ENCODE peak calls at places on chromosome 20, in seven cellular contexts. G is NCI-H2029, N is posterior vena cava, O is NCI-H460, D is heart right ventricle, P is non-pigmented ciliary epithelial cell, H is cardiac muscle cell. A is an unnamed sample.

GRCh38 chr20:24823176-24823575 is 125.9 kb upstream of the CST7 start:
- DNase-seq in G (no peak), N (peak), O (no peak), D (no peak), P (no peak), H (no peak), A (no peak)

GRCh38 chr20:45011108-45011526 is 44.8 kb downstream of the STK4 start:
- DNase-seq in G (peak), N (no peak), O (peak), D (peak), P (no peak), H (peak), A (peak)

GRCh38 chr20:10671221-10671849 is 2.5 kb downstream of the JAG1 start:
- DNase-seq in G (no peak), N (peak), O (peak), D (peak), P (no peak), H (peak), A (no peak)

GRCh38 chr20:33859157-33859695 is 48.1 kb downstream of the CHMP4B start:
- DNase-seq in G (no peak), N (no peak), O (no peak), D (no peak), P (no peak), H (peak), A (peak)

GRCh38 chr20:60512436-60512835 is 554.2 kb downstream of the CDH26 start:
- DNase-seq in G (no peak), N (no peak), O (peak), D (no peak), P (peak), H (peak), A (no peak)

GRCh38 chr20:50533061-50533460 is 22.9 kb downstream of the PTPN1 start:
- DNase-seq in G (no peak), N (no peak), O (no peak), D (no peak), P (no peak), H (no peak), A (no peak)

GRCh38 chr20:15317546-15318242 is 980.3 kb upstream of the FLRT3 start:
- DNase-seq in G (no peak), N (no peak), O (no peak), D (no peak), P (no peak), H (no peak), A (no peak)

GRCh38 chr20:60331688-60332300 is 373.6 kb downstream of the CDH26 start:
- DNase-seq in G (no peak), N (no peak), O (no peak), D (no peak), P (no peak), H (no peak), A (no peak)

GRCh38 chr20:8790442-8791074 is 278.3 kb upstream of the PLCB4 start:
- DNase-seq in G (peak), N (no peak), O (peak), D (peak), P (peak), H (peak), A (no peak)

GRCh38 chr20:53283597-53283996 is 310.0 kb downstream of the ZNF217 start:
- DNase-seq in G (no peak), N (no peak), O (no peak), D (no peak), P (no peak), H (no peak), A (no peak)

A was measured in effector memory CD8-positive, alpha-beta T cell.